ENCODE peak calls at places on chromosomes 7 and 10, in seven cellular contexts. One of them, this sample, is unnamed.
A peak's percentile ranks its signal among the peaks of the same experiment; 100 is the strongest.

GRCh38 chr7:85004402-85004801 is 182.5 kb downstream of the SEMA3D start:
- DNase-seq in A549: no peak
- DNase-seq in sigmoid colon: peak; percentile 62
- DNase-seq in lower lobe of right lung: no peak
- DNase-seq in heart left ventricle: no peak
- DNase-seq in left ventricle myocardium inferior: no peak
- DNase-seq in HepG2: no peak
- DNase-seq in this sample: no peak

GRCh38 chr10:74991435-74991834 is 120.0 kb upstream of the SAMD8 start:
- DNase-seq in A549: peak; percentile 75
- DNase-seq in lower lobe of right lung: no peak
- DNase-seq in left ventricle myocardium inferior: no peak
- DNase-seq in sigmoid colon: no peak
- DNase-seq in heart left ventricle: no peak
- DNase-seq in HepG2: peak; percentile 60
- DNase-seq in this sample: no peak

GRCh38 chr7:7959979-7960670 is 8.5 kb upstream of the GLCCI1 start:
- DNase-seq in A549: no peak
- DNase-seq in lower lobe of right lung: no peak
- DNase-seq in HepG2: no peak
- DNase-seq in heart left ventricle: no peak
- DNase-seq in left ventricle myocardium inferior: no peak
- DNase-seq in sigmoid colon: no peak
- DNase-seq in this sample: no peak

GRCh38 chr10:85614981-85615380 is 751.6 kb downstream of the GRID1 start:
- DNase-seq in sigmoid colon: no peak
- DNase-seq in heart left ventricle: no peak
- DNase-seq in A549: no peak
- DNase-seq in HepG2: no peak
- DNase-seq in lower lobe of right lung: no peak
- DNase-seq in left ventricle myocardium inferior: no peak
- DNase-seq in this sample: no peak

GRCh38 chr10:114713525-114713924 is 55.5 kb upstream of the ABLIM1 start:
- DNase-seq in sigmoid colon: no peak
- DNase-seq in heart left ventricle: no peak
- DNase-seq in left ventricle myocardium inferior: no peak
- DNase-seq in HepG2: no peak
- DNase-seq in lower lobe of right lung: no peak
- DNase-seq in A549: no peak
- DNase-seq in this sample: no peak

GRCh38 chr10:58734116-58734515 is 221.4 kb downstream of the BICC1 start:
- DNase-seq in lower lobe of right lung: no peak
- DNase-seq in sigmoid colon: no peak
- DNase-seq in A549: no peak
- DNase-seq in left ventricle myocardium inferior: no peak
- DNase-seq in HepG2: no peak
- DNase-seq in heart left ventricle: no peak
- DNase-seq in this sample: no peak

GRCh38 chr7:14839307-14839706 is 63.2 kb downstream of the DGKB start:
- DNase-seq in A549: no peak
- DNase-seq in heart left ventricle: no peak
- DNase-seq in HepG2: no peak
- DNase-seq in sigmoid colon: no peak
- DNase-seq in left ventricle myocardium inferior: no peak
- DNase-seq in lower lobe of right lung: no peak
- DNase-seq in this sample: no peak

GRCh38 chr7:148770004-148770403 is 71.3 kb downstream of the CUL1 start:
- DNase-seq in HepG2: no peak
- DNase-seq in left ventricle myocardium inferior: no peak
- DNase-seq in A549: no peak
- DNase-seq in sigmoid colon: no peak
- DNase-seq in lower lobe of right lung: no peak
- DNase-seq in heart left ventricle: no peak
- DNase-seq in this sample: no peak

GRCh38 chr10:129104266-129105045 is 362.6 kb upstream of the MGMT start:
- DNase-seq in A549: no peak
- DNase-seq in HepG2: no peak
- DNase-seq in heart left ventricle: no peak
- DNase-seq in lower lobe of right lung: no peak
- DNase-seq in left ventricle myocardium inferior: no peak
- DNase-seq in sigmoid colon: no peak
- DNase-seq in this sample: no peak

GRCh38 chr10:62352356-62352963 is 21.7 kb upstream of the ZNF365 start:
- DNase-seq in left ventricle myocardium inferior: no peak
- DNase-seq in heart left ventricle: no peak
- DNase-seq in sigmoid colon: no peak
- DNase-seq in HepG2: no peak
- DNase-seq in lower lobe of right lung: no peak
- DNase-seq in A549: no peak
- DNase-seq in this sample: no peak

GRCh38 chr10:131936756-131937155 is 35.9 kb downstream of the PPP2R2D start:
- DNase-seq in A549: no peak
- DNase-seq in left ventricle myocardium inferior: no peak
- DNase-seq in heart left ventricle: no peak
- DNase-seq in HepG2: no peak
- DNase-seq in lower lobe of right lung: no peak
- DNase-seq in sigmoid colon: peak; percentile 37
- DNase-seq in this sample: peak; percentile 22

GRCh38 chr7:99108615-99109014 is 35.3 kb downstream of the SMURF1 start:
- DNase-seq in HepG2: no peak
- DNase-seq in sigmoid colon: no peak
- DNase-seq in A549: no peak
- DNase-seq in heart left ventricle: no peak
- DNase-seq in left ventricle myocardium inferior: no peak
- DNase-seq in lower lobe of right lung: no peak
- DNase-seq in this sample: no peak

GRCh38 chr7:134470864-134471263 is 12.0 kb upstream of the AKR1B1 start:
- DNase-seq in HepG2: peak; percentile 47
- DNase-seq in A549: peak; percentile 74
- DNase-seq in sigmoid colon: no peak
- DNase-seq in heart left ventricle: no peak
- DNase-seq in lower lobe of right lung: no peak
- DNase-seq in left ventricle myocardium inferior: no peak
- DNase-seq in this sample: no peak

GRCh38 chr7:103680161-103681144 is 234.4 kb upstream of the SLC26A5 start:
- DNase-seq in A549: no peak
- DNase-seq in sigmoid colon: no peak
- DNase-seq in heart left ventricle: no peak
- DNase-seq in left ventricle myocardium inferior: no peak
- DNase-seq in lower lobe of right lung: no peak
- DNase-seq in HepG2: no peak
- DNase-seq in this sample: no peak

GRCh38 chr7:155338632-155339320 is 41.1 kb downstream of the INSIG1 start:
- DNase-seq in sigmoid colon: peak; percentile 45
- DNase-seq in heart left ventricle: no peak
- DNase-seq in HepG2: no peak
- DNase-seq in A549: no peak
- DNase-seq in left ventricle myocardium inferior: no peak
- DNase-seq in lower lobe of right lung: no peak
- DNase-seq in this sample: no peak

GRCh38 chr10:90722832-90723231 is 135.0 kb downstream of the HTR7 start:
- DNase-seq in lower lobe of right lung: no peak
- DNase-seq in left ventricle myocardium inferior: no peak
- DNase-seq in heart left ventricle: no peak
- DNase-seq in sigmoid colon: no peak
- DNase-seq in A549: no peak
- DNase-seq in HepG2: no peak
- DNase-seq in this sample: no peak

GRCh38 chr7:144474800-144475521 is 71.5 kb upstream of the NOBOX start:
- DNase-seq in lower lobe of right lung: no peak
- DNase-seq in left ventricle myocardium inferior: no peak
- DNase-seq in HepG2: no peak
- DNase-seq in sigmoid colon: no peak
- DNase-seq in A549: no peak
- DNase-seq in heart left ventricle: no peak
- DNase-seq in this sample: no peak

GRCh38 chr7:121547341-121548092 is 151.4 kb upstream of the FAM3C start:
- DNase-seq in left ventricle myocardium inferior: no peak
- DNase-seq in HepG2: peak; percentile 44
- DNase-seq in A549: peak; percentile 59
- DNase-seq in lower lobe of right lung: no peak
- DNase-seq in sigmoid colon: no peak
- DNase-seq in heart left ventricle: no peak
- DNase-seq in this sample: no peak

GRCh38 chr10:78772486-78772885 is 296.3 kb upstream of the ZMIZ1 start:
- DNase-seq in heart left ventricle: no peak
- DNase-seq in A549: no peak
- DNase-seq in left ventricle myocardium inferior: no peak
- DNase-seq in lower lobe of right lung: no peak
- DNase-seq in sigmoid colon: no peak
- DNase-seq in HepG2: no peak
- DNase-seq in this sample: no peak

GRCh38 chr10:15238553-15239335 is 70.3 kb upstream of the NMT2 start:
- DNase-seq in left ventricle myocardium inferior: no peak
- DNase-seq in HepG2: no peak
- DNase-seq in heart left ventricle: no peak
- DNase-seq in lower lobe of right lung: no peak
- DNase-seq in sigmoid colon: no peak
- DNase-seq in A549: no peak
- DNase-seq in this sample: no peak

GRCh38 chr7:40015790-40016296 is 65.8 kb downstream of the CDK13 start:
- DNase-seq in left ventricle myocardium inferior: no peak
- DNase-seq in sigmoid colon: no peak
- DNase-seq in heart left ventricle: peak; percentile 11
- DNase-seq in A549: no peak
- DNase-seq in lower lobe of right lung: no peak
- DNase-seq in HepG2: peak; percentile 14
- DNase-seq in this sample: no peak

GRCh38 chr7:434891-435486 is 84.7 kb downstream of the PDGFA start:
- DNase-seq in sigmoid colon: no peak
- DNase-seq in A549: no peak
- DNase-seq in heart left ventricle: no peak
- DNase-seq in HepG2: peak; percentile 75
- DNase-seq in left ventricle myocardium inferior: no peak
- DNase-seq in lower lobe of right lung: no peak
- DNase-seq in this sample: no peak

GRCh38 chr7:40885503-40885902 is 750.7 kb downstream of the SUGCT start:
- DNase-seq in lower lobe of right lung: no peak
- DNase-seq in left ventricle myocardium inferior: no peak
- DNase-seq in sigmoid colon: no peak
- DNase-seq in heart left ventricle: no peak
- DNase-seq in A549: no peak
- DNase-seq in HepG2: no peak
- DNase-seq in this sample: no peak

GRCh38 chr10:94092848-94093247 is 99.1 kb downstream of the PLCE1 start:
- DNase-seq in left ventricle myocardium inferior: no peak
- DNase-seq in lower lobe of right lung: no peak
- DNase-seq in A549: no peak
- DNase-seq in sigmoid colon: no peak
- DNase-seq in heart left ventricle: no peak
- DNase-seq in HepG2: no peak
- DNase-seq in this sample: no peak

GRCh38 chr10:111298031-111298430 is 221.2 kb downstream of the ADRA2A start:
- DNase-seq in left ventricle myocardium inferior: no peak
- DNase-seq in HepG2: no peak
- DNase-seq in sigmoid colon: no peak
- DNase-seq in A549: no peak
- DNase-seq in heart left ventricle: no peak
- DNase-seq in lower lobe of right lung: no peak
- DNase-seq in this sample: no peak

GRCh38 chr10:133110609-133111275 is 23.0 kb downstream of the ADGRA1 start:
- DNase-seq in HepG2: no peak
- DNase-seq in heart left ventricle: no peak
- DNase-seq in A549: no peak
- DNase-seq in sigmoid colon: no peak
- DNase-seq in left ventricle myocardium inferior: no peak
- DNase-seq in lower lobe of right lung: no peak
- DNase-seq in this sample: no peak
- H3K9me3 ChIP-seq in HepG2: peaks cover 12% of the 10 kb centered on the region
- H3K9me3 ChIP-seq in heart left ventricle: no peaks in the 10 kb centered on the region
- H3K9me3 ChIP-seq in A549: peaks cover 16% of the 10 kb centered on the region
- H3K9me3 ChIP-seq in sigmoid colon: peaks cover 13% of the 10 kb centered on the region
- H3K9me3 ChIP-seq in left ventricle myocardium inferior: peaks cover 33% of the 10 kb centered on the region
- H3K9me3 ChIP-seq in lower lobe of right lung: peaks cover 20% of the 10 kb centered on the region
- H3K9me3 ChIP-seq in this sample: no peaks in the 10 kb centered on the region

GRCh38 chr7:93920496-93921189 is 892 bp upstream of the GNG11 start:
- DNase-seq in sigmoid colon: no peak
- DNase-seq in HepG2: no peak
- DNase-seq in A549: no peak
- DNase-seq in lower lobe of right lung: no peak
- DNase-seq in left ventricle myocardium inferior: no peak
- DNase-seq in heart left ventricle: no peak
- DNase-seq in this sample: no peak
- TF ChIP-seq CTCF in sigmoid colon: no peak
- TF ChIP-seq CTCF in HepG2: no peak
- TF ChIP-seq CTCF in A549: no peak
- TF ChIP-seq CTCF in lower lobe of right lung: no peak
- TF ChIP-seq CTCF in left ventricle myocardium inferior: no peak
- TF ChIP-seq CTCF in heart left ventricle: no peak
- TF ChIP-seq CTCF in this sample: no peak

GRCh38 chr7:25405736-25406135 is 177.4 kb upstream of the NPVF start:
- DNase-seq in lower lobe of right lung: no peak
- DNase-seq in left ventricle myocardium inferior: no peak
- DNase-seq in heart left ventricle: no peak
- DNase-seq in A549: no peak
- DNase-seq in sigmoid colon: no peak
- DNase-seq in HepG2: no peak
- DNase-seq in this sample: no peak
- H3K4me1 ChIP-seq in lower lobe of right lung: no peaks in the 10 kb centered on the region
- H3K4me1 ChIP-seq in left ventricle myocardium inferior: no peaks in the 10 kb centered on the region
- H3K4me1 ChIP-seq in heart left ventricle: no peaks in the 10 kb centered on the region
- H3K4me1 ChIP-seq in A549: no peaks in the 10 kb centered on the region
- H3K4me1 ChIP-seq in sigmoid colon: peaks cover 30% of the 10 kb centered on the region
- H3K4me1 ChIP-seq in HepG2: no peaks in the 10 kb centered on the region
- H3K4me1 ChIP-seq in this sample: no peaks in the 10 kb centered on the region

GRCh38 chr7:20624666-20625385 is 9.4 kb downstream of the ABCB5 start:
- DNase-seq in A549: peak; percentile 3
- DNase-seq in heart left ventricle: no peak
- DNase-seq in left ventricle myocardium inferior: no peak
- DNase-seq in HepG2: peak; percentile 8
- DNase-seq in lower lobe of right lung: no peak
- DNase-seq in sigmoid colon: no peak
- DNase-seq in this sample: peak; percentile 43
- H3K9me3 ChIP-seq in A549: peaks cover 2% of the 10 kb centered on the region
- H3K9me3 ChIP-seq in heart left ventricle: no peaks in the 10 kb centered on the region
- H3K9me3 ChIP-seq in left ventricle myocardium inferior: peaks cover 6% of the 10 kb centered on the region
- H3K9me3 ChIP-seq in HepG2: no peaks in the 10 kb centered on the region
- H3K9me3 ChIP-seq in lower lobe of right lung: no peaks in the 10 kb centered on the region
- H3K9me3 ChIP-seq in sigmoid colon: no peaks in the 10 kb centered on the region
- H3K9me3 ChIP-seq in this sample: no peaks in the 10 kb centered on the region

GRCh38 chr10:130516141-130516540 is 379.9 kb downstream of the GLRX3 start:
- DNase-seq in sigmoid colon: no peak
- DNase-seq in left ventricle myocardium inferior: no peak
- DNase-seq in HepG2: no peak
- DNase-seq in lower lobe of right lung: no peak
- DNase-seq in A549: no peak
- DNase-seq in heart left ventricle: no peak
- DNase-seq in this sample: no peak
- TF ChIP-seq CTCF in sigmoid colon: no peak
- TF ChIP-seq CTCF in left ventricle myocardium inferior: no peak
- TF ChIP-seq CTCF in HepG2: no peak
- TF ChIP-seq CTCF in lower lobe of right lung: no peak
- TF ChIP-seq CTCF in A549: no peak
- TF ChIP-seq CTCF in heart left ventricle: no peak
- TF ChIP-seq CTCF in this sample: no peak

This sample was measured in RWPE2.